ENCODE peak calls at places on chromosome X, in seven cellular contexts. H is upper lobe of right lung; S is tibial nerve; F is cardiac muscle cell; Z is CD8-positive, alpha-beta memory T cell; X is heart left ventricle; Q is transverse colon. N is an unnamed sample. For H3K4me1 and H3K9me3, the result is how much of the 10 kb centered on the place peaks cover.

GRCh38 chrX:122833230-122833629 is 350.8 kb upstream of the GRIA3 start:
- DNase-seq in Q (no peak), Z (no peak), S (no peak), X (no peak), F (no peak), H (no peak), N (no peak)

GRCh38 chrX:16870861-16871584 is 861 bp upstream of the RBBP7 start:
- DNase-seq in X (peak), S (no peak), F (peak), Z (no peak), H (no peak), Q (no peak), N (no peak)

GRCh38 chrX:40922307-40922706 is 162.9 kb upstream of the USP9X start:
- DNase-seq in X (no peak), Q (no peak), Z (no peak), H (no peak), S (no peak), F (peak), N (no peak)

GRCh38 chrX:133698298-133698697 is 283.0 kb upstream of the GPC4 start:
- DNase-seq in H (no peak), Q (no peak), Z (no peak), X (no peak), S (no peak), F (peak), N (no peak)

GRCh38 chrX:105260291-105261043 is 40.0 kb upstream of the TEX13A start:
- DNase-seq in H (no peak), Q (no peak), Z (no peak), S (peak), X (peak), F (no peak), N (no peak)

GRCh38 chrX:132023896-132024386 is 839 bp downstream of the STK26 start:
- DNase-seq in X (no peak), F (peak), Q (no peak), H (peak), S (no peak), Z (peak), N (peak)

GRCh38 chrX:37603938-37604409 is 32.5 kb downstream of the LANCL3 start:
- DNase-seq in F (no peak), Q (no peak), X (peak), H (peak), Z (no peak), S (no peak), N (no peak)

GRCh38 chrX:153635788-153636668 is 11.0 kb upstream of the DUSP9 start:
- DNase-seq in F (no peak), Z (no peak), Q (no peak), S (no peak), H (peak), X (no peak), N (no peak)

GRCh38 chrX:19440713-19441112 is 74.6 kb downstream of the MAP3K15 start:
- DNase-seq in Q (no peak), X (no peak), Z (no peak), F (no peak), S (no peak), H (no peak), N (no peak)

GRCh38 chrX:149950681-149951080 is 12.4 kb upstream of the EOLA2 start:
- DNase-seq in Z (no peak), F (peak), H (no peak), Q (no peak), S (no peak), X (no peak), N (no peak)

GRCh38 chrX:120120223-120120622 is 4.5 kb upstream of the RHOXF1 start:
- DNase-seq in S (no peak), Z (no peak), Q (no peak), X (no peak), F (no peak), H (peak), N (no peak)

GRCh38 chrX:150567645-150568319 is 639 bp upstream of the MTM1 start:
- DNase-seq in Q (no peak), X (no peak), Z (no peak), S (no peak), F (no peak), H (no peak), N (no peak)

GRCh38 chrX:120560405-120560841 is 339 bp downstream of the CUL4B start:
- DNase-seq in S (no peak), Q (peak), H (no peak), F (peak), X (no peak), Z (peak), N (no peak)

GRCh38 chrX:115147220-115147619 is 42.0 kb upstream of the RBMXL3 start:
- DNase-seq in Q (no peak), F (no peak), H (no peak), X (no peak), Z (no peak), S (no peak), N (no peak)

GRCh38 chrX:138648570-138648969 is 62.9 kb downstream of the FGF13 start:
- DNase-seq in H (no peak), X (no peak), Z (no peak), Q (no peak), F (no peak), S (no peak), N (no peak)

GRCh38 chrX:46917634-46918033 is 5.4 kb downstream of the JADE3 start:
- DNase-seq in H (no peak), Q (no peak), S (no peak), X (no peak), F (no peak), Z (no peak), N (no peak)

GRCh38 chrX:46916273-46916672 is 4.1 kb downstream of the JADE3 start:
- DNase-seq in Z (no peak), H (no peak), Q (no peak), F (no peak), X (no peak), S (no peak), N (no peak)

GRCh38 chrX:46922601-46923000 is 10.4 kb downstream of the JADE3 start:
- DNase-seq in Z (no peak), S (no peak), F (no peak), X (no peak), Q (no peak), H (no peak), N (no peak)

GRCh38 chrX:46920235-46920634 is 8.0 kb downstream of the JADE3 start:
- DNase-seq in Z (no peak), S (no peak), Q (no peak), H (no peak), F (no peak), X (no peak), N (no peak)

GRCh38 chrX:46918434-46918833 is 6.2 kb downstream of the JADE3 start:
- DNase-seq in Z (no peak), S (no peak), F (no peak), Q (no peak), X (no peak), H (no peak), N (no peak)
- H3K4me1 ChIP-seq in Z (under half), S (under half), F (under half), Q (under half), X (under half), H (under half), N (under half)

GRCh38 chrX:55713635-55714034 is 3.9 kb upstream of the RRAGB start:
- DNase-seq in Z (no peak), H (no peak), S (no peak), Q (no peak), F (no peak), X (no peak), N (no peak)

GRCh38 chrX:55710701-55711100 is 6.8 kb upstream of the RRAGB start:
- DNase-seq in Q (no peak), F (no peak), X (no peak), H (no peak), S (no peak), Z (no peak), N (no peak)

GRCh38 chrX:55714111-55714510 is 3.4 kb upstream of the RRAGB start:
- DNase-seq in H (no peak), S (no peak), Z (no peak), Q (no peak), X (no peak), F (no peak), N (no peak)

DNA sequence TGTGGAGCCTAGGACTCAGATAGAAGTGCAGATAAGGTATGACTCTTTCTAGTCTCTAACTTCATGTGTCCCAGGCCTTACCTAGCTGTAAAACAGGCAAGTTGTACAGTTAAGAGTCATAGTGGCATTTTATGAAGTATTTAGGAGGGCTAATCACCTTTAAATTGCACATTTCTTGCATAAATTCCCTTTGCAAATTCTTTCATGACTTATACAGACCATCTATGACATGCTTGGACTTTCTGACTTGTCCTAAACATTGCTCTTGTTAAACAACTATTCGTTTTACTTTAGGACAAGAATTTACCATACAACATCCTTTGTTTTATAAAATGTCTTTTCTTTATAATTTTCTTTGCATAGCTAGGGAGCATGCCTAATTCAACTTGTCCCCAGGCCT is 7.8 kb upstream of the RRAGB start:
- DNase-seq in Z (no peak), H (no peak), F (no peak), Q (no peak), S (no peak), X (no peak), N (no peak)
- H3K9me3 ChIP-seq in Z (under half), H (under half), F (under half), Q (under half), S (under half), X (under half), N (under half)

GRCh38 chrX:13938766-13939530 is 90.7 kb downstream of the GEMIN8 start:
- DNase-seq in F (peak), H (no peak), Z (no peak), Q (no peak), S (no peak), X (no peak), N (no peak)
- H3K4me1 ChIP-seq in F (under half), H (under half), Z (under half), Q (under half), S (under half), X (under half), N (under half)

DNA sequence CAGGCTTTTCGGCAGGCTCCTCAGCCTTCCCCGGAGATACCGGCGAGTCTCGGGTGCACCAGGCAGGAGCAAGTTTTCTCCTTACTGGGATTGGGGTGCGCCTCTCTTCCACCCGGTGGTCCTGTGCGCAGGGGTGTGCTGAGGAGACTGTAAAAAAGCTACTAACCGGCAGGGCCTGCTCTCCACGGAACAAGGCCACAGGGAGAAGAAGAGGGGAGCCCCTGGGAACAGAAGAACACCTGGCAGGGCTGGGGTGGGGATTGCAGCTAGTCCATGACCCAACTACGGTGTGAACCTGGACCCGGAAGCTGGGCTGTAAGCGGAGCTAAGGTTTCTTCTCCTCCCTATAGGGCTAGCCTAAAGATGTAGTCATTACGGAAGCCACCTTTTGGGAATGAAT is 17.7 kb upstream of the ZIC3 start:
- DNase-seq in S (no peak), X (no peak), H (no peak), Q (no peak), F (no peak), Z (no peak), N (no peak)
- H3K9me3 ChIP-seq in S (under half), X (under half), H (under half), Q (under half), F (under half), Z (under half), N (under half)

DNA sequence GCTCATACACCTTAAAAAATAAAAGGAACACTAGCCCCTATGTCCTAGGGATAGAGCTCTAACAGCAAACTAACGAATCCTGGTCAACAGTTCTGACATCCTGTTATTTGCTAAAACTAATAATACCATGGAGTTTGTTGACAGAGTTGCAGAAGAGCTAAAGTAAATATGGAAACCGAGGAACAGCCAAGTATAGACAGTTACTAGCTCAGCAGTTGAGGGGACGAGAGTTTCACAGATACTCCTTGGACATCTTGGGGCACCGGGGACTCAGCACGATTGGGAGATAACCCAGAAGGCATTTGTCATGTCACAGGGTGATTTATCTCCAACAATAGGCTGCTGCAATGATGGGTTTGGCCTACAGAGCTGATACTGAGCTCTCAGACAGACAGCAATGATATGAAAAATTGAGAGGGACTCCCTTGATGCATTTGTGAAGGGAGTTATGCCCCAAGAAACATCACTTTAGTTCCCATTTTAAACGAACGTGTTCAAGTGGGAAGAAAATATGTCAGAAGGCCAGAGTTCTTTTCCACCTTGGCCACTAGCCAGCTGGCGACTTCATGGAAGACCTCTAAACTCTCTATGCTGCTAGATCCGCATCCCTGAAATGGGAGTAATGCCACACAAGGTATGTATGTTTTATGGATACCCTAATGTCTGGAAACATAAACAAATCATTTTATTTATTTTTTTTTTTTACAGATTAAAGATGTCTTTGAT is 48.6 kb downstream of the TSC22D3 start:
- DNase-seq in Q (no peak), H (no peak), F (no peak), S (no peak), Z (no peak), X (peak), N (no peak)
- H3K4me1 ChIP-seq in Q (under half), H (under half), F (half or more), S (under half), Z (under half), X (under half), N (under half)

N was measured in naive thymus-derived CD4-positive, alpha-beta T cell.